ENCODE peak calls at places on chromosomes 2 and 18, in five cellular contexts. One of them, this sample, is unnamed.

GRCh38 chr2:17765423-17765822 is 11.5 kb downstream of the GEN1 start:
- DNase-seq in tibial nerve: no peak
- DNase-seq in cardiac fibroblast: peak
- DNase-seq in spleen: no peak
- DNase-seq in left ventricle myocardium inferior: no peak
- DNase-seq in this sample: no peak

GRCh38 chr2:237020086-237020485 is 65.6 kb upstream of the COPS8 start:
- DNase-seq in tibial nerve: no peak
- DNase-seq in cardiac fibroblast: no peak
- DNase-seq in spleen: no peak
- DNase-seq in left ventricle myocardium inferior: no peak
- DNase-seq in this sample: no peak

GRCh38 chr18:34976899-34977786 is 64.1 kb upstream of the MAPRE2 start:
- DNase-seq in tibial nerve: peak
- DNase-seq in cardiac fibroblast: peak
- DNase-seq in spleen: peak
- DNase-seq in left ventricle myocardium inferior: peak
- DNase-seq in this sample: peak

GRCh38 chr2:10753876-10754275 is 32.4 kb downstream of the ATP6V1C2 start:
- DNase-seq in tibial nerve: no peak
- DNase-seq in cardiac fibroblast: no peak
- DNase-seq in spleen: peak
- DNase-seq in left ventricle myocardium inferior: no peak
- DNase-seq in this sample: no peak

GRCh38 chr2:169362346-169363026 is at the start of gene LRP2:
- DNase-seq in tibial nerve: no peak
- DNase-seq in cardiac fibroblast: peak
- DNase-seq in spleen: no peak
- DNase-seq in left ventricle myocardium inferior: no peak
- DNase-seq in this sample: no peak

GRCh38 chr2:45929674-45930395 is 278.4 kb downstream of the PRKCE start:
- DNase-seq in tibial nerve: no peak
- DNase-seq in cardiac fibroblast: no peak
- DNase-seq in spleen: no peak
- DNase-seq in left ventricle myocardium inferior: no peak
- DNase-seq in this sample: no peak

GRCh38 chr2:36545871-36546416 is 52.0 kb downstream of the FEZ2 start:
- DNase-seq in tibial nerve: no peak
- DNase-seq in cardiac fibroblast: no peak
- DNase-seq in spleen: no peak
- DNase-seq in left ventricle myocardium inferior: no peak
- DNase-seq in this sample: no peak

GRCh38 chr18:48946329-48946835 is 4.4 kb downstream of the SMAD7 start:
- DNase-seq in tibial nerve: no peak
- DNase-seq in cardiac fibroblast: no peak
- DNase-seq in spleen: no peak
- DNase-seq in left ventricle myocardium inferior: no peak
- DNase-seq in this sample: no peak

GRCh38 chr2:167480232-167480985 is 592.1 kb downstream of the XIRP2 start:
- DNase-seq in tibial nerve: no peak
- DNase-seq in cardiac fibroblast: no peak
- DNase-seq in spleen: no peak
- DNase-seq in left ventricle myocardium inferior: no peak
- DNase-seq in this sample: no peak

GRCh38 chr18:50080932-50081560 is 113.9 kb downstream of the MYO5B start:
- DNase-seq in tibial nerve: no peak
- DNase-seq in cardiac fibroblast: no peak
- DNase-seq in spleen: no peak
- DNase-seq in left ventricle myocardium inferior: no peak
- DNase-seq in this sample: no peak

GRCh38 chr2:18889565-18890332 is 300.4 kb upstream of the NT5C1B start:
- DNase-seq in tibial nerve: no peak
- DNase-seq in cardiac fibroblast: no peak
- DNase-seq in spleen: no peak
- DNase-seq in left ventricle myocardium inferior: no peak
- DNase-seq in this sample: no peak

GRCh38 chr2:4995466-4995865 is 696.7 kb upstream of the SOX11 start:
- DNase-seq in tibial nerve: no peak
- DNase-seq in cardiac fibroblast: no peak
- DNase-seq in spleen: no peak
- DNase-seq in left ventricle myocardium inferior: no peak
- DNase-seq in this sample: no peak

DNA sequence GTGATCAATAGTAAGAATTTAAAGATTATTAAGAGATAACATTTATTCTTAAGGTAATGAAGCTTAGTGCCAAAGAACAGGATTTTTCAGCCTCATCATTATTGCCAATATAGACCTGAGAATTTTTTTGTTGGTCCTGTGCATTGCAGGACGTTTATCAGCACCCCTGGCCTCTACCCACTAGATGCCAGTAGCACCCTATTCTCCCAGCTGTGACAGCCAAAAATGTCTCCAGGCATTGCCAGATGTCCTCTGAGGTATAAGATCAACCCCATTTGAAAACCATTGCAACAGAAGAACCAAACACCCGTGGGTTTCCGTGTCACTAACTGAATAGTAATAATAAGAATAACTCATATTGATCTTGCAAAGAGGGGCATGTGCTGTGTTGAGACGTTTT is 700.0 kb upstream of the SOX11 start:
- DNase-seq in tibial nerve: no peak
- DNase-seq in cardiac fibroblast: no peak
- DNase-seq in spleen: no peak
- DNase-seq in left ventricle myocardium inferior: no peak
- DNase-seq in this sample: no peak
- TF ChIP-seq CTCF in tibial nerve: no peak
- TF ChIP-seq CTCF in cardiac fibroblast: no peak
- TF ChIP-seq CTCF in spleen: no peak
- TF ChIP-seq CTCF in left ventricle myocardium inferior: peak
- TF ChIP-seq CTCF in this sample: no peak

GRCh38 chr2:14134737-14135136 is 497.8 kb upstream of the LRATD1 start:
- DNase-seq in tibial nerve: no peak
- DNase-seq in cardiac fibroblast: no peak
- DNase-seq in spleen: no peak
- DNase-seq in left ventricle myocardium inferior: no peak
- DNase-seq in this sample: no peak

GRCh38 chr2:14140009-14140408 is 492.5 kb upstream of the LRATD1 start:
- DNase-seq in tibial nerve: no peak
- DNase-seq in cardiac fibroblast: no peak
- DNase-seq in spleen: no peak
- DNase-seq in left ventricle myocardium inferior: no peak
- DNase-seq in this sample: no peak

GRCh38 chr2:14136030-14136429 is 496.5 kb upstream of the LRATD1 start:
- DNase-seq in tibial nerve: no peak
- DNase-seq in cardiac fibroblast: no peak
- DNase-seq in spleen: no peak
- DNase-seq in left ventricle myocardium inferior: no peak
- DNase-seq in this sample: no peak

GRCh38 chr2:14132386-14132785 is 500.1 kb upstream of the LRATD1 start:
- DNase-seq in tibial nerve: no peak
- DNase-seq in cardiac fibroblast: no peak
- DNase-seq in spleen: no peak
- DNase-seq in left ventricle myocardium inferior: no peak
- DNase-seq in this sample: no peak

DNA sequence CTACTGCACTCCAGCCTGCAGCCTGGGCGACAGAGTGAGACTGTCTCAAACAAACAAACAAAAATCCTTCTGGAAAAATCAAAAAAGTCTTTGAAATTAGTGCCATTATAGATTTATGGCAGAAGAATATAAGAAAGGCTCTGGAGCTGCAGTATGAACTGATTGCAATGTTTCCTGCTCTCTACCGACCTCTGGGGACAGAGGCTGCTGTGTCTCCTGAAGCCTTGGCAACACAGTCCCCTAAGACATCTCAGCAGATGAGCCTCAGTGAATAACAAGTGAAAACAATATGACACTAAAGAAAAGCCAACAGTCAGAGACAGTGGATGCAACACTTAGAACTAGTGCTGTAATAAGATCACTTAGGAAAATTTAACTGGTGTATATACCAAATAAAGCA is 494.9 kb upstream of the LRATD1 start:
- DNase-seq in tibial nerve: no peak
- DNase-seq in cardiac fibroblast: no peak
- DNase-seq in spleen: no peak
- DNase-seq in left ventricle myocardium inferior: no peak
- DNase-seq in this sample: no peak
- TF ChIP-seq CTCF in tibial nerve: no peak
- TF ChIP-seq CTCF in cardiac fibroblast: peak
- TF ChIP-seq CTCF in spleen: no peak
- TF ChIP-seq CTCF in left ventricle myocardium inferior: peak
- TF ChIP-seq CTCF in this sample: no peak

DNA sequence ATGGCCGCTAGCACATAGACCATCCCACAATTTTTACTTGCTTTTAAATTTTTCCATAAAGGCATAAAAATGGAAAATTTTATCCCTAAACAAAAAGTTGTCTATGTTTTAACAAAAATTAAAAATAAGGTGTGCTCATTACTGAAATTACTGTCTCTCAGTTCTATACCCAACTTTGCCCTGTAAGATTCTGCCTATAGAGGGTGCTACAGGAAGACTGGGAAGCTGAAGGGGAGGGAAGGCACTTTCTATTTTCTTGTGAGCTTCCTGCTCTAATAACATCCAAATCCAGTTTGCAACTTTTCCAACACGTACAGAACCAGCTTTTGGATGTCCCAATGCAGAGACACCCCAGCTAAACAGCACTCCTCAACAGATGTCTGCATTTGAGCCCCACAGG is 666.9 kb downstream of the PLCL1 start:
- DNase-seq in tibial nerve: no peak
- DNase-seq in cardiac fibroblast: no peak
- DNase-seq in spleen: no peak
- DNase-seq in left ventricle myocardium inferior: no peak
- DNase-seq in this sample: no peak
- TF ChIP-seq CTCF in tibial nerve: no peak
- TF ChIP-seq CTCF in cardiac fibroblast: no peak
- TF ChIP-seq CTCF in spleen: no peak
- TF ChIP-seq CTCF in left ventricle myocardium inferior: no peak
- TF ChIP-seq CTCF in this sample: no peak

GRCh38 chr2:43539991-43540860 is 55.6 kb downstream of the THADA start:
- DNase-seq in tibial nerve: peak
- DNase-seq in cardiac fibroblast: peak
- DNase-seq in spleen: no peak
- DNase-seq in left ventricle myocardium inferior: peak
- DNase-seq in this sample: peak

GRCh38 chr2:43541165-43541564 is 54.7 kb downstream of the THADA start:
- DNase-seq in tibial nerve: no peak
- DNase-seq in cardiac fibroblast: no peak
- DNase-seq in spleen: no peak
- DNase-seq in left ventricle myocardium inferior: no peak
- DNase-seq in this sample: no peak

GRCh38 chr2:43538034-43538670 is 57.7 kb downstream of the THADA start:
- DNase-seq in tibial nerve: no peak
- DNase-seq in cardiac fibroblast: no peak
- DNase-seq in spleen: no peak
- DNase-seq in left ventricle myocardium inferior: no peak
- DNase-seq in this sample: no peak

GRCh38 chr2:43539436-43539835 is 56.4 kb downstream of the THADA start:
- DNase-seq in tibial nerve: no peak
- DNase-seq in cardiac fibroblast: no peak
- DNase-seq in spleen: no peak
- DNase-seq in left ventricle myocardium inferior: no peak
- DNase-seq in this sample: no peak

GRCh38 chr2:43542285-43542933 is 53.4 kb downstream of the THADA start:
- DNase-seq in tibial nerve: no peak
- DNase-seq in cardiac fibroblast: peak
- DNase-seq in spleen: no peak
- DNase-seq in left ventricle myocardium inferior: no peak
- DNase-seq in this sample: no peak
- TF ChIP-seq CTCF in tibial nerve: peak
- TF ChIP-seq CTCF in cardiac fibroblast: peak
- TF ChIP-seq CTCF in spleen: peak
- TF ChIP-seq CTCF in left ventricle myocardium inferior: peak
- TF ChIP-seq CTCF in this sample: peak

GRCh38 chr2:23492337-23492675 is 107.3 kb downstream of the KLHL29 start:
- DNase-seq in tibial nerve: no peak
- DNase-seq in cardiac fibroblast: no peak
- DNase-seq in spleen: peak
- DNase-seq in left ventricle myocardium inferior: no peak
- DNase-seq in this sample: no peak
- TF ChIP-seq CTCF in tibial nerve: no peak
- TF ChIP-seq CTCF in cardiac fibroblast: no peak
- TF ChIP-seq CTCF in spleen: no peak
- TF ChIP-seq CTCF in left ventricle myocardium inferior: no peak
- TF ChIP-seq CTCF in this sample: no peak

GRCh38 chr2:1246239-1246638 is 167.0 kb upstream of the TPO start:
- DNase-seq in tibial nerve: no peak
- DNase-seq in cardiac fibroblast: no peak
- DNase-seq in spleen: no peak
- DNase-seq in left ventricle myocardium inferior: no peak
- DNase-seq in this sample: no peak
- TF ChIP-seq CTCF in tibial nerve: no peak
- TF ChIP-seq CTCF in cardiac fibroblast: no peak
- TF ChIP-seq CTCF in spleen: no peak
- TF ChIP-seq CTCF in left ventricle myocardium inferior: no peak
- TF ChIP-seq CTCF in this sample: no peak

GRCh38 chr2:219881851-219882250 is 254.4 kb downstream of the SLC4A3 start:
- DNase-seq in tibial nerve: no peak
- DNase-seq in cardiac fibroblast: no peak
- DNase-seq in spleen: no peak
- DNase-seq in left ventricle myocardium inferior: no peak
- DNase-seq in this sample: no peak

GRCh38 chr2:219887870-219888269 is 260.4 kb downstream of the SLC4A3 start:
- DNase-seq in tibial nerve: no peak
- DNase-seq in cardiac fibroblast: no peak
- DNase-seq in spleen: no peak
- DNase-seq in left ventricle myocardium inferior: no peak
- DNase-seq in this sample: no peak

DNA sequence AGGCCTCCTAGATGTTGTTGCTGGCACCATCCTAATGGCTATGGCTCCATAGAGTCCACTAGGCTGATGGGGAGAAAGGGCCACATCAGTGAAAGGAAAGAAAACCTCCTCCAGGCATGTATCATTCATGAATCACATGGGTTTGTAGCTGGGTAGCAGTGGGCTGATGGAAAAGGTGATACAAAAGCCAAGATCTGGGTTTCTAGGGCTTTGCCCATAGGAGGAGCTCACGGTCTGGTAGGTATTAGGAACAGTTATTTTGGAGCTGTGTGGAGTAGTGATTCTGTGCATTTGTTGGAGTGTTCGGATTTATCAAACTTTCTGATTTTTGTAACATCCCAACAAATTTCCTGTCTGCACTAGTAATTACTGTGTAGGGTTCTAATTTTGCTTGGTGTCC is 259.2 kb downstream of the SLC4A3 start:
- DNase-seq in tibial nerve: no peak
- DNase-seq in cardiac fibroblast: no peak
- DNase-seq in spleen: no peak
- DNase-seq in left ventricle myocardium inferior: no peak
- DNase-seq in this sample: no peak
- TF ChIP-seq CTCF in tibial nerve: no peak
- TF ChIP-seq CTCF in cardiac fibroblast: no peak
- TF ChIP-seq CTCF in spleen: no peak
- TF ChIP-seq CTCF in left ventricle myocardium inferior: no peak
- TF ChIP-seq CTCF in this sample: no peak